ENCODE peak calls at places on chromosomes 4 and X, in ten cellular contexts. One of them, this sample, is unnamed.

GRCh38 chr4:86453044-86453501 is 93.2 kb upstream of the MAPK10 start:
- DNase-seq in breast epithelium: no peak
- DNase-seq in mucosa of descending colon: peak; percentile 24
- DNase-seq in nephron progenitor cell: no peak
- DNase-seq in cardiac muscle cell: no peak
- DNase-seq in Panc1: no peak
- DNase-seq in astrocyte of the cerebellum: no peak
- DNase-seq in OCI-LY7: no peak
- DNase-seq in CD4-positive, alpha-beta T cell: no peak
- DNase-seq in foreskin fibroblast: peak; percentile 15
- DNase-seq in this sample: no peak

GRCh38 chr4:6779667-6780565 is 2.6 kb upstream of the KIAA0232 start:
- DNase-seq in breast epithelium: no peak
- DNase-seq in mucosa of descending colon: no peak
- DNase-seq in nephron progenitor cell: no peak
- DNase-seq in cardiac muscle cell: peak; percentile 29
- DNase-seq in Panc1: no peak
- DNase-seq in astrocyte of the cerebellum: no peak
- DNase-seq in OCI-LY7: no peak
- DNase-seq in CD4-positive, alpha-beta T cell: no peak
- DNase-seq in foreskin fibroblast: peak; percentile 55
- DNase-seq in this sample: no peak

GRCh38 chr4:182973421-182974340 is 56.5 kb upstream of the DCTD start:
- DNase-seq in breast epithelium: no peak
- DNase-seq in mucosa of descending colon: no peak
- DNase-seq in nephron progenitor cell: no peak
- DNase-seq in cardiac muscle cell: no peak
- DNase-seq in Panc1: no peak
- DNase-seq in astrocyte of the cerebellum: no peak
- DNase-seq in OCI-LY7: no peak
- DNase-seq in CD4-positive, alpha-beta T cell: no peak
- DNase-seq in foreskin fibroblast: no peak
- DNase-seq in this sample: no peak

GRCh38 chr4:64417974-64418373 is 8.7 kb upstream of the TECRL start:
- DNase-seq in breast epithelium: no peak
- DNase-seq in mucosa of descending colon: no peak
- DNase-seq in nephron progenitor cell: no peak
- DNase-seq in cardiac muscle cell: no peak
- DNase-seq in Panc1: no peak
- DNase-seq in astrocyte of the cerebellum: peak; percentile 36
- DNase-seq in OCI-LY7: no peak
- DNase-seq in CD4-positive, alpha-beta T cell: no peak
- DNase-seq in foreskin fibroblast: no peak
- DNase-seq in this sample: no peak

GRCh38 chr4:104592894-104593470 is 98.3 kb upstream of the CXXC4 start:
- DNase-seq in breast epithelium: no peak
- DNase-seq in mucosa of descending colon: no peak
- DNase-seq in nephron progenitor cell: no peak
- DNase-seq in cardiac muscle cell: no peak
- DNase-seq in Panc1: no peak
- DNase-seq in astrocyte of the cerebellum: no peak
- DNase-seq in OCI-LY7: no peak
- DNase-seq in CD4-positive, alpha-beta T cell: no peak
- DNase-seq in foreskin fibroblast: no peak
- DNase-seq in this sample: no peak

GRCh38 chrX:42472727-42473126 is 305.2 kb downstream of the PPP1R2C start:
- DNase-seq in breast epithelium: no peak
- DNase-seq in mucosa of descending colon: no peak
- DNase-seq in nephron progenitor cell: no peak
- DNase-seq in cardiac muscle cell: no peak
- DNase-seq in Panc1: no peak
- DNase-seq in astrocyte of the cerebellum: no peak
- DNase-seq in OCI-LY7: no peak
- DNase-seq in CD4-positive, alpha-beta T cell: no peak
- DNase-seq in foreskin fibroblast: no peak
- DNase-seq in this sample: no peak

GRCh38 chr4:82500106-82500738 is 61.6 kb downstream of the TMEM150C start:
- DNase-seq in breast epithelium: no peak
- DNase-seq in mucosa of descending colon: no peak
- DNase-seq in nephron progenitor cell: no peak
- DNase-seq in cardiac muscle cell: no peak
- DNase-seq in Panc1: no peak
- DNase-seq in astrocyte of the cerebellum: no peak
- DNase-seq in OCI-LY7: no peak
- DNase-seq in CD4-positive, alpha-beta T cell: no peak
- DNase-seq in foreskin fibroblast: peak; percentile 48
- DNase-seq in this sample: peak; percentile 49

GRCh38 chrX:154356596-154356995 is 17.8 kb downstream of the FLNA start:
- DNase-seq in breast epithelium: no peak
- DNase-seq in mucosa of descending colon: no peak
- DNase-seq in nephron progenitor cell: no peak
- DNase-seq in cardiac muscle cell: no peak
- DNase-seq in Panc1: no peak
- DNase-seq in astrocyte of the cerebellum: no peak
- DNase-seq in OCI-LY7: no peak
- DNase-seq in CD4-positive, alpha-beta T cell: no peak
- DNase-seq in foreskin fibroblast: no peak
- DNase-seq in this sample: no peak

GRCh38 chr4:184163813-184164212 is 53.9 kb downstream of the ENPP6 start:
- DNase-seq in breast epithelium: no peak
- DNase-seq in mucosa of descending colon: peak; percentile 66
- DNase-seq in nephron progenitor cell: peak; percentile 72
- DNase-seq in cardiac muscle cell: peak; percentile 85
- DNase-seq in Panc1: no peak
- DNase-seq in astrocyte of the cerebellum: no peak
- DNase-seq in OCI-LY7: peak; percentile 23
- DNase-seq in CD4-positive, alpha-beta T cell: no peak
- DNase-seq in foreskin fibroblast: no peak
- DNase-seq in this sample: no peak

GRCh38 chr4:675036-675804 is 878 bp downstream of the MYL5 start:
- DNase-seq in breast epithelium: no peak
- DNase-seq in mucosa of descending colon: peak; percentile 23
- DNase-seq in nephron progenitor cell: no peak
- DNase-seq in cardiac muscle cell: no peak
- DNase-seq in Panc1: no peak
- DNase-seq in astrocyte of the cerebellum: no peak
- DNase-seq in OCI-LY7: peak; percentile 45
- DNase-seq in CD4-positive, alpha-beta T cell: no peak
- DNase-seq in foreskin fibroblast: no peak
- DNase-seq in this sample: no peak

GRCh38 chrX:74422576-74423288 is 1.4 kb downstream of the SLC16A2 start:
- DNase-seq in breast epithelium: no peak
- DNase-seq in mucosa of descending colon: peak; percentile 21
- DNase-seq in nephron progenitor cell: peak; percentile 67
- DNase-seq in cardiac muscle cell: peak; percentile 63
- DNase-seq in Panc1: no peak
- DNase-seq in astrocyte of the cerebellum: peak; percentile 16
- DNase-seq in OCI-LY7: no peak
- DNase-seq in CD4-positive, alpha-beta T cell: no peak
- DNase-seq in foreskin fibroblast: peak; percentile 72
- DNase-seq in this sample: peak; percentile 27
- TF ChIP-seq CTCF in breast epithelium: no peak
- TF ChIP-seq CTCF in mucosa of descending colon: no peak
- TF ChIP-seq CTCF in nephron progenitor cell: no peak
- TF ChIP-seq CTCF in cardiac muscle cell: peak; percentile 15
- TF ChIP-seq CTCF in Panc1: peak; percentile 71
- TF ChIP-seq CTCF in astrocyte of the cerebellum: peak; percentile 26
- TF ChIP-seq CTCF in OCI-LY7: no peak
- TF ChIP-seq CTCF in CD4-positive, alpha-beta T cell: no peak
- TF ChIP-seq CTCF in foreskin fibroblast: peak; percentile 19
- TF ChIP-seq CTCF in this sample: peak; percentile 18

GRCh38 chrX:50978920-50979660 is 68.6 kb downstream of the BMP15 start:
- DNase-seq in breast epithelium: no peak
- DNase-seq in mucosa of descending colon: no peak
- DNase-seq in nephron progenitor cell: no peak
- DNase-seq in cardiac muscle cell: no peak
- DNase-seq in Panc1: no peak
- DNase-seq in astrocyte of the cerebellum: no peak
- DNase-seq in OCI-LY7: no peak
- DNase-seq in CD4-positive, alpha-beta T cell: no peak
- DNase-seq in foreskin fibroblast: no peak
- DNase-seq in this sample: no peak
- TF ChIP-seq CTCF in breast epithelium: no peak
- TF ChIP-seq CTCF in mucosa of descending colon: no peak
- TF ChIP-seq CTCF in nephron progenitor cell: no peak
- TF ChIP-seq CTCF in cardiac muscle cell: no peak
- TF ChIP-seq CTCF in Panc1: no peak
- TF ChIP-seq CTCF in astrocyte of the cerebellum: peak; percentile 3
- TF ChIP-seq CTCF in OCI-LY7: peak; percentile 13
- TF ChIP-seq CTCF in CD4-positive, alpha-beta T cell: no peak
- TF ChIP-seq CTCF in foreskin fibroblast: no peak
- TF ChIP-seq CTCF in this sample: no peak

DNA sequence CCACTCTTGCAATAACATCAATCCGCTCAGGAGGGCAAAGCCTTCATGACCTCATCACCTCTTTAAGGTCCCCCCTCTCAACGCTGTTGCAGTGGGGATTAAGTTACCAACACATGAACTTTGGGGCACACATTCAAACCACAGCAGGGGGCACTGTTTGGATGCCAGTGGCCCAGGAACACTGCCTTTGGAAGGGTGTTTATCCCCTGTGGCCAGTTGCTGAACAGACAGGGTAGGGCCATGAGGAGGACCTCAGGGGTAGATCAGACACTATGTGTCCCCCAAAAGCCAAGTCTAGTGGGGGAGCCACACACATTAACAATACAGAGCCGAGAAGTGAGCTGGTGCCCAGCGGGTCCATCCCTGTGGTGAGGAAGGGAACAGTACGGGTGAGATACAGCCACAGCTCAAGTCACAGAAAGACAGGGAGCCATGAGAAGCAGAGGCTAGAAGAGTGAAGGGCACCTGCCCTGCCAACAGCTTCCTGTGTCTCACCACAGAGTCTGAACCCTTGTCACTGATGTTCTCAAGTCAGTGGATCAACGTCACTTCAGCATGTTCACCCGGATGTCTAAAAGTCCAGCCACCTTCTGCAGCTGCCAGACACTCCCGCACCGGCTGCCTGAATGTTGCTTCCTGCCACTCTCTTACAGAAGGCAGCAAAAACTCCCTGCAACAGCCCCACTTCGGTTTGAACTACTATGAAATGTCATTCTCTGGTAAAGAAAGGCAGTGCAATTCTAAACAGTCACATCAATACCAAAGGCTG is 19.9 kb upstream of the MXD4 start:
- DNase-seq in breast epithelium: no peak
- DNase-seq in mucosa of descending colon: peak; percentile 38
- DNase-seq in nephron progenitor cell: no peak
- DNase-seq in cardiac muscle cell: no peak
- DNase-seq in Panc1: no peak
- DNase-seq in astrocyte of the cerebellum: no peak
- DNase-seq in OCI-LY7: peak; percentile 81
- DNase-seq in CD4-positive, alpha-beta T cell: peak; percentile 81
- DNase-seq in foreskin fibroblast: no peak
- DNase-seq in this sample: no peak
- TF ChIP-seq CTCF in breast epithelium: no peak
- TF ChIP-seq CTCF in mucosa of descending colon: no peak
- TF ChIP-seq CTCF in nephron progenitor cell: no peak
- TF ChIP-seq CTCF in cardiac muscle cell: peak; percentile 15
- TF ChIP-seq CTCF in Panc1: no peak
- TF ChIP-seq CTCF in astrocyte of the cerebellum: no peak
- TF ChIP-seq CTCF in OCI-LY7: peak; percentile 62
- TF ChIP-seq CTCF in CD4-positive, alpha-beta T cell: peak; percentile 25
- TF ChIP-seq CTCF in foreskin fibroblast: no peak
- TF ChIP-seq CTCF in this sample: no peak

GRCh38 chr4:179823342-179823741 is 2381.1 kb upstream of the AGA start:
- DNase-seq in breast epithelium: no peak
- DNase-seq in mucosa of descending colon: no peak
- DNase-seq in nephron progenitor cell: no peak
- DNase-seq in cardiac muscle cell: no peak
- DNase-seq in Panc1: no peak
- DNase-seq in astrocyte of the cerebellum: no peak
- DNase-seq in OCI-LY7: no peak
- DNase-seq in CD4-positive, alpha-beta T cell: no peak
- DNase-seq in foreskin fibroblast: no peak
- DNase-seq in this sample: no peak
- TF ChIP-seq CTCF in breast epithelium: no peak
- TF ChIP-seq CTCF in mucosa of descending colon: no peak
- TF ChIP-seq CTCF in nephron progenitor cell: no peak
- TF ChIP-seq CTCF in cardiac muscle cell: no peak
- TF ChIP-seq CTCF in Panc1: no peak
- TF ChIP-seq CTCF in astrocyte of the cerebellum: no peak
- TF ChIP-seq CTCF in OCI-LY7: no peak
- TF ChIP-seq CTCF in CD4-positive, alpha-beta T cell: no peak
- TF ChIP-seq CTCF in foreskin fibroblast: no peak
- TF ChIP-seq CTCF in this sample: no peak

DNA sequence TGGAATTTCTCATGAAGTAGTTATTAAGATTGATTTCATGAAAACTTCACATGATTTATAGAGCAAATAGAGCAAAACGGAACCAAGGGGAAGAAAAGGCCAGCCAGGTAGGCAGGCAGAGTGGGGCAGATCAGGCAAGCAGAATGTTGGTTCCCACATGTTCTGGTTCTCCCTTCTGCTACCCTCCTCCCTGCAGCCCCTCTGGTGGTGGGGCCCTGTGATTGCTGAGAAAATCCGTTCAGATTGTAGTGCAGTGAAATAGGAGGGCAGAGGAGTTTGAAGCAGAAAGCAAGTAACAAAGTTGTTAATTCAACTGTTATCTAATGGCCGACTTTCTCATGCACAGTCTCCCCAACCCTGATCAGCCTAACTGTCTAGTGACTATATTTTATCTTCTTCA is 185.3 kb downstream of the MID1IP1 start:
- DNase-seq in breast epithelium: no peak
- DNase-seq in mucosa of descending colon: no peak
- DNase-seq in nephron progenitor cell: no peak
- DNase-seq in cardiac muscle cell: peak; percentile 11
- DNase-seq in Panc1: no peak
- DNase-seq in astrocyte of the cerebellum: no peak
- DNase-seq in OCI-LY7: no peak
- DNase-seq in CD4-positive, alpha-beta T cell: no peak
- DNase-seq in foreskin fibroblast: no peak
- DNase-seq in this sample: no peak
- TF ChIP-seq CTCF in breast epithelium: no peak
- TF ChIP-seq CTCF in mucosa of descending colon: no peak
- TF ChIP-seq CTCF in nephron progenitor cell: no peak
- TF ChIP-seq CTCF in cardiac muscle cell: no peak
- TF ChIP-seq CTCF in Panc1: no peak
- TF ChIP-seq CTCF in astrocyte of the cerebellum: no peak
- TF ChIP-seq CTCF in OCI-LY7: no peak
- TF ChIP-seq CTCF in CD4-positive, alpha-beta T cell: no peak
- TF ChIP-seq CTCF in foreskin fibroblast: no peak
- TF ChIP-seq CTCF in this sample: no peak

GRCh38 chr4:180060159-180060889 is 2182.9 kb upstream of the TENM3 start:
- DNase-seq in breast epithelium: no peak
- DNase-seq in mucosa of descending colon: peak; percentile 12
- DNase-seq in nephron progenitor cell: no peak
- DNase-seq in cardiac muscle cell: peak; percentile 21
- DNase-seq in Panc1: no peak
- DNase-seq in astrocyte of the cerebellum: no peak
- DNase-seq in OCI-LY7: no peak
- DNase-seq in CD4-positive, alpha-beta T cell: no peak
- DNase-seq in foreskin fibroblast: no peak
- DNase-seq in this sample: no peak
- TF ChIP-seq CTCF in breast epithelium: no peak
- TF ChIP-seq CTCF in mucosa of descending colon: no peak
- TF ChIP-seq CTCF in nephron progenitor cell: no peak
- TF ChIP-seq CTCF in cardiac muscle cell: no peak
- TF ChIP-seq CTCF in Panc1: no peak
- TF ChIP-seq CTCF in astrocyte of the cerebellum: peak; percentile 44
- TF ChIP-seq CTCF in OCI-LY7: no peak
- TF ChIP-seq CTCF in CD4-positive, alpha-beta T cell: no peak
- TF ChIP-seq CTCF in foreskin fibroblast: no peak
- TF ChIP-seq CTCF in this sample: peak; percentile 37

GRCh38 chrX:38717871-38718270 is 83.4 kb upstream of the MID1IP1 start:
- DNase-seq in breast epithelium: no peak
- DNase-seq in mucosa of descending colon: peak; percentile 4
- DNase-seq in nephron progenitor cell: no peak
- DNase-seq in cardiac muscle cell: peak; percentile 29
- DNase-seq in Panc1: no peak
- DNase-seq in astrocyte of the cerebellum: no peak
- DNase-seq in OCI-LY7: peak; percentile 26
- DNase-seq in CD4-positive, alpha-beta T cell: no peak
- DNase-seq in foreskin fibroblast: peak; percentile 4
- DNase-seq in this sample: no peak
- TF ChIP-seq CTCF in breast epithelium: no peak
- TF ChIP-seq CTCF in mucosa of descending colon: no peak
- TF ChIP-seq CTCF in nephron progenitor cell: peak; percentile 39
- TF ChIP-seq CTCF in cardiac muscle cell: peak; percentile 55
- TF ChIP-seq CTCF in Panc1: peak; percentile 63
- TF ChIP-seq CTCF in astrocyte of the cerebellum: peak; percentile 49
- TF ChIP-seq CTCF in OCI-LY7: peak; percentile 77
- TF ChIP-seq CTCF in CD4-positive, alpha-beta T cell: no peak
- TF ChIP-seq CTCF in foreskin fibroblast: peak; percentile 42
- TF ChIP-seq CTCF in this sample: peak; percentile 50

This sample was measured in AG09319.